ENCODE peak calls at places on chromosomes 13 and 19, in eight cellular contexts. S is stimulated activated CD4-positive, alpha-beta T cell treated with anti-CD3 and anti-CD28 coated beads, Interleukin-2, amount 100 ng/mL, for 48 hours; Y is CD8-positive, alpha-beta memory T cell; M is hippocampal formation; B is Ammon's horn; P is naive thymus-derived CD4-positive, alpha-beta T cell; Q is stimulated activated naive B cell treated with anti-CD40 and anti-IgM and Interleukin-4, amounts not matched to agents 10 μg/mL and 1 μg/mL and 100 μg/mL, for 72 hours; K is HFF-Myc. G is an unnamed sample.

GRCh38 chr19:3120611-3121231 is 15.1 kb upstream of the GNA15 start:
- DNase-seq in S (no peak), Y (no peak), M (no peak), B (no peak), P (no peak), Q (no peak), K (no peak), G (no peak)

GRCh38 chr19:5621945-5622464 is 571 bp downstream of the SAFB2 start:
- DNase-seq in S (no peak), Y (peak), M (no peak), B (no peak), P (no peak), Q (peak), K (no peak), G (no peak)

GRCh38 chr19:40803857-40804782 is 5.1 kb downstream of the EGLN2 start:
- DNase-seq in S (no peak), Y (peak), M (no peak), B (peak), P (peak), Q (peak), K (no peak), G (no peak)

GRCh38 chr19:54905908-54906511 is at the start of gene NCR1:
- DNase-seq in S (no peak), Y (no peak), M (no peak), B (no peak), P (no peak), Q (no peak), K (no peak), G (no peak)

GRCh38 chr19:30229524-30230174 is 142.5 kb upstream of the ZNF536 start:
- DNase-seq in S (no peak), Y (no peak), M (peak), B (peak), P (no peak), Q (no peak), K (no peak), G (no peak)

GRCh38 chr13:77370888-77371287 is 44.0 kb upstream of the MYCBP2 start:
- DNase-seq in S (no peak), Y (no peak), M (no peak), B (no peak), P (no peak), Q (no peak), K (no peak), G (no peak)

GRCh38 chr19:13718733-13719132 is 45.6 kb upstream of the MRI1 start:
- DNase-seq in S (no peak), Y (no peak), M (peak), B (peak), P (no peak), Q (no peak), K (no peak), G (peak)

GRCh38 chr19:14127929-14128509 is 8.4 kb downstream of the ASF1B start:
- DNase-seq in S (no peak), Y (no peak), M (no peak), B (peak), P (no peak), Q (no peak), K (no peak), G (no peak)

GRCh38 chr13:49681837-49682236 is 9.4 kb downstream of the EBPL start:
- DNase-seq in S (no peak), Y (no peak), M (no peak), B (peak), P (no peak), Q (no peak), K (no peak), G (no peak)

GRCh38 chr13:44974056-44974798 is 15.0 kb downstream of the NUFIP1 start:
- DNase-seq in S (no peak), Y (no peak), M (no peak), B (peak), P (no peak), Q (peak), K (no peak), G (no peak)

GRCh38 chr13:43664700-43665191 is 122.0 kb downstream of the ENOX1 start:
- DNase-seq in S (no peak), Y (no peak), M (no peak), B (no peak), P (no peak), Q (no peak), K (peak), G (no peak)

GRCh38 chr13:100789968-100790367 is 115.4 kb upstream of the TMTC4 start:
- DNase-seq in S (no peak), Y (no peak), M (no peak), B (peak), P (no peak), Q (no peak), K (no peak), G (no peak)

GRCh38 chr19:6100284-6100915 is 9.9 kb downstream of the RFX2 start:
- DNase-seq in S (peak), Y (no peak), M (no peak), B (no peak), P (peak), Q (peak), K (no peak), G (no peak)

GRCh38 chr19:12720851-12721655 is 2.7 kb downstream of the TNPO2 start:
- DNase-seq in S (no peak), Y (no peak), M (no peak), B (no peak), P (no peak), Q (no peak), K (no peak), G (peak)

GRCh38 chr13:34335662-34336007 is 517.7 kb downstream of the RFC3 start:
- DNase-seq in S (no peak), Y (no peak), M (no peak), B (no peak), P (no peak), Q (no peak), K (no peak), G (no peak)

GRCh38 chr13:80705371-80706163 is 364.6 kb upstream of the SPRY2 start:
- DNase-seq in S (no peak), Y (no peak), M (no peak), B (no peak), P (no peak), Q (no peak), K (no peak), G (no peak)

GRCh38 chr19:50850738-50851137 is 4.0 kb upstream of the KLK3 start:
- DNase-seq in S (no peak), Y (no peak), M (no peak), B (no peak), P (no peak), Q (no peak), K (no peak), G (no peak)

GRCh38 chr19:32829345-32829896 is 40.1 kb downstream of the SLC7A9 start:
- DNase-seq in S (no peak), Y (no peak), M (no peak), B (no peak), P (no peak), Q (no peak), K (no peak), G (no peak)

GRCh38 chr19:5969476-5969875 is 8.5 kb downstream of the RANBP3 start:
- DNase-seq in S (no peak), Y (no peak), M (no peak), B (no peak), P (no peak), Q (no peak), K (no peak), G (no peak)

GRCh38 chr19:48244289-48244688 is 11.4 kb downstream of the CARD8 start:
- DNase-seq in S (no peak), Y (peak), M (no peak), B (peak), P (peak), Q (no peak), K (no peak), G (no peak)

GRCh38 chr13:42926555-42926954 is 65.5 kb downstream of the EPSTI1 start:
- DNase-seq in S (no peak), Y (no peak), M (no peak), B (no peak), P (no peak), Q (no peak), K (peak), G (no peak)

GRCh38 chr19:48419158-48419920 is 25.9 kb downstream of the GRIN2D start:
- DNase-seq in S (peak), Y (peak), M (no peak), B (peak), P (peak), Q (peak), K (no peak), G (peak)

GRCh38 chr19:13244920-13245319 is 94.7 kb downstream of the IER2 start:
- DNase-seq in S (no peak), Y (no peak), M (no peak), B (no peak), P (no peak), Q (no peak), K (no peak), G (no peak)

GRCh38 chr19:13154241-13154778 is 4.1 kb downstream of the IER2 start:
- DNase-seq in S (peak), Y (peak), M (no peak), B (peak), P (peak), Q (peak), K (no peak), G (peak)

GRCh38 chr13:48580185-48580803 is 47.4 kb upstream of the RCBTB2 start:
- DNase-seq in S (peak), Y (peak), M (peak), B (peak), P (peak), Q (peak), K (peak), G (peak)

GRCh38 chr19:53982611-53983010 is 8.8 kb upstream of the CACNG6 start:
- DNase-seq in S (no peak), Y (no peak), M (no peak), B (no peak), P (no peak), Q (no peak), K (no peak), G (no peak)

GRCh38 chr19:5130371-5131030 is 161.6 kb downstream of the KDM4B start:
- DNase-seq in S (peak), Y (peak), M (no peak), B (no peak), P (peak), Q (peak), K (no peak), G (no peak)

GRCh38 chr19:48484931-48485612 is 15.9 kb downstream of the CYTH2 start:
- DNase-seq in S (no peak), Y (no peak), M (no peak), B (no peak), P (no peak), Q (no peak), K (no peak), G (no peak)

GRCh38 chr13:74134777-74135305 is 637 bp upstream of the KLF12 start:
- DNase-seq in S (no peak), Y (peak), M (no peak), B (no peak), P (peak), Q (peak), K (no peak), G (no peak)

GRCh38 chr13:79673310-79673992 is 192.5 kb downstream of the NDFIP2 start:
- DNase-seq in S (no peak), Y (no peak), M (no peak), B (no peak), P (no peak), Q (no peak), K (no peak), G (no peak)

GRCh38 chr19:10836478-10837325 is 690 bp upstream of the TMED1 start:
- DNase-seq in S (peak), Y (peak), M (peak), B (peak), P (no peak), Q (peak), K (peak), G (peak)

GRCh38 chr13:37869506-37869755 is 141 bp downstream of the TRPC4 start:
- DNase-seq in S (no peak), Y (no peak), M (no peak), B (peak), P (no peak), Q (no peak), K (no peak), G (peak)

GRCh38 chr13:60788156-60788829 is 391.3 kb downstream of the TDRD3 start:
- DNase-seq in S (no peak), Y (no peak), M (no peak), B (peak), P (no peak), Q (no peak), K (no peak), G (no peak)

GRCh38 chr19:800360-801029 is 3.2 kb downstream of the PTBP1 start:
- DNase-seq in S (no peak), Y (no peak), M (no peak), B (no peak), P (no peak), Q (no peak), K (no peak), G (no peak)

GRCh38 chr19:58406818-58407657 is 1.4 kb upstream of the ZNF584 start:
- DNase-seq in S (no peak), Y (no peak), M (no peak), B (no peak), P (no peak), Q (no peak), K (no peak), G (no peak)

GRCh38 chr19:48617146-48617937 is 1.6 kb downstream of the RPL18 start:
- DNase-seq in S (no peak), Y (no peak), M (no peak), B (no peak), P (no peak), Q (no peak), K (no peak), G (no peak)

GRCh38 chr13:111115841-111116500 is 861 bp downstream of the ARHGEF7 start:
- DNase-seq in S (no peak), Y (no peak), M (no peak), B (no peak), P (no peak), Q (no peak), K (peak), G (no peak)